ENCODE peak calls at places on chromosomes 3 and 15, in ten cellular contexts. W, G, P, J, H, R, T, I, Q and B are unnamed samples.

GRCh38 chr3:79960594-79960993 is 192.8 kb upstream of the ROBO1 start:
- DNase-seq in W (no peak), G (no peak), P (no peak), J (no peak), H (no peak), R (no peak), T (no peak), I (no peak), Q (no peak), B (no peak)

GRCh38 chr15:34318277-34319079 is 19.1 kb downstream of the SLC12A6 start:
- DNase-seq in W (no peak), G (peak), P (peak), J (peak), H (no peak), R (no peak), T (peak), I (peak), Q (peak), B (peak)

GRCh38 chr3:76841750-76842149 is 198.1 kb upstream of the ROBO2 start:
- DNase-seq in W (no peak), G (no peak), P (no peak), J (no peak), H (no peak), R (no peak), T (no peak), I (no peak), Q (no peak), B (no peak)

GRCh38 chr3:125116311-125117069 is 60.7 kb upstream of the HEG1 start:
- DNase-seq in W (no peak), G (no peak), P (no peak), J (no peak), H (no peak), R (no peak), T (no peak), I (no peak), Q (no peak), B (peak)

GRCh38 chr3:9916346-9916733 is 558 bp upstream of the IL17RC start:
- DNase-seq in W (no peak), G (no peak), P (peak), J (no peak), H (no peak), R (no peak), T (peak), I (no peak), Q (no peak), B (no peak)

GRCh38 chr3:61030469-61031035 is 220.7 kb downstream of the FHIT start:
- DNase-seq in W (no peak), G (no peak), P (no peak), J (no peak), H (no peak), R (no peak), T (no peak), I (no peak), Q (peak), B (no peak)

GRCh38 chr15:74843891-74844299 is 939 bp upstream of the ULK3 start:
- DNase-seq in W (no peak), G (no peak), P (no peak), J (no peak), H (no peak), R (no peak), T (peak), I (no peak), Q (no peak), B (no peak)

GRCh38 chr3:119716998-119717397 is 14.2 kb downstream of the CFAP91 start:
- DNase-seq in W (no peak), G (peak), P (peak), J (no peak), H (peak), R (no peak), T (no peak), I (no peak), Q (no peak), B (no peak)

GRCh38 chr3:124952456-124952855 is 17.9 kb upstream of the MUC13 start:
- DNase-seq in W (no peak), G (no peak), P (no peak), J (no peak), H (no peak), R (no peak), T (no peak), I (no peak), Q (no peak), B (no peak)

GRCh38 chr3:46089237-46090011 is 62.1 kb upstream of the XCR1 start:
- DNase-seq in W (no peak), G (peak), P (peak), J (no peak), H (no peak), R (peak), T (no peak), I (peak), Q (no peak), B (no peak)

GRCh38 chr3:134807189-134807588 is 12.1 kb downstream of the EPHB1 start:
- DNase-seq in W (no peak), G (no peak), P (no peak), J (no peak), H (no peak), R (peak), T (no peak), I (no peak), Q (no peak), B (no peak)

GRCh38 chr15:73763893-73764292 is 10.7 kb upstream of the INSYN1 start:
- DNase-seq in W (no peak), G (no peak), P (no peak), J (no peak), H (no peak), R (no peak), T (no peak), I (no peak), Q (no peak), B (no peak)

GRCh38 chr3:193418576-193419373 is 40.2 kb upstream of the ATP13A5 start:
- DNase-seq in W (no peak), G (no peak), P (no peak), J (no peak), H (no peak), R (no peak), T (no peak), I (no peak), Q (no peak), B (no peak)

GRCh38 chr3:12756635-12757034 is 2.4 kb downstream of the TMEM40 start:
- DNase-seq in W (no peak), G (no peak), P (no peak), J (no peak), H (no peak), R (no peak), T (no peak), I (no peak), Q (no peak), B (no peak)

GRCh38 chr3:12759693-12760565 is 870 bp upstream of the TMEM40 start:
- DNase-seq in W (no peak), G (no peak), P (no peak), J (no peak), H (no peak), R (no peak), T (no peak), I (no peak), Q (no peak), B (no peak)

GRCh38 chr3:12756185-12756584 is 2.9 kb downstream of the TMEM40 start:
- DNase-seq in W (no peak), G (no peak), P (no peak), J (no peak), H (no peak), R (no peak), T (no peak), I (no peak), Q (no peak), B (no peak)

GRCh38 chr3:12759097-12759679 is at the start of gene TMEM40:
- DNase-seq in W (no peak), G (no peak), P (no peak), J (peak), H (no peak), R (no peak), T (no peak), I (no peak), Q (peak), B (peak)

GRCh38 chr3:12758025-12758830 is 831 bp downstream of the TMEM40 start:
- DNase-seq in W (no peak), G (peak), P (peak), J (no peak), H (no peak), R (no peak), T (no peak), I (peak), Q (no peak), B (peak)
- H3K27ac ChIP-seq in W (no peak), G (peak), P (no peak), J (no peak), H (peak), R (peak), T (no peak), I (peak), Q (peak), B (peak)

DNA sequence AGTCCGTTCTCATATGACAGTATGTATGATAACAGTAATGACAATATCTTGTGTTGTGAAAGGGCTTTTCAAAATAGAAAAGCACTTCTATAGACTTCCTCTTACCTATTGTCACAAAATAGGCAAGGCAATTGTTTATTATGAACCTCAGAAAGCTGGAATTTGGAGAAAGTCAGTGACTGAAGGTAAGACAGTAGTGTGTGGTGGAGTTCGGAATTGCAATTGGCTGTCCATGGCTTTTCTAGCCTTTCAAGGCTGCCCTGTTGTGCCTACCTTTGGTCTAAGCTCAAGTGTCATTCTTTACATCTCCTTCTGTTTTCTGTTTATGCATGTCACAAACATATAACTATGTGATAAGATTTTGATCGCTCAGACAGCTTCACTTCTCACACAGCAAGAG is 219.3 kb upstream of the NR2E3 start:
- DNase-seq in W (no peak), G (no peak), P (no peak), J (no peak), H (no peak), R (no peak), T (no peak), I (no peak), Q (no peak), B (no peak)
- TF ChIP-seq CTCF in W (no peak), G (no peak), P (no peak), J (peak), H (no peak), R (no peak), T (peak), I (no peak), Q (no peak), B (no peak)

DNA sequence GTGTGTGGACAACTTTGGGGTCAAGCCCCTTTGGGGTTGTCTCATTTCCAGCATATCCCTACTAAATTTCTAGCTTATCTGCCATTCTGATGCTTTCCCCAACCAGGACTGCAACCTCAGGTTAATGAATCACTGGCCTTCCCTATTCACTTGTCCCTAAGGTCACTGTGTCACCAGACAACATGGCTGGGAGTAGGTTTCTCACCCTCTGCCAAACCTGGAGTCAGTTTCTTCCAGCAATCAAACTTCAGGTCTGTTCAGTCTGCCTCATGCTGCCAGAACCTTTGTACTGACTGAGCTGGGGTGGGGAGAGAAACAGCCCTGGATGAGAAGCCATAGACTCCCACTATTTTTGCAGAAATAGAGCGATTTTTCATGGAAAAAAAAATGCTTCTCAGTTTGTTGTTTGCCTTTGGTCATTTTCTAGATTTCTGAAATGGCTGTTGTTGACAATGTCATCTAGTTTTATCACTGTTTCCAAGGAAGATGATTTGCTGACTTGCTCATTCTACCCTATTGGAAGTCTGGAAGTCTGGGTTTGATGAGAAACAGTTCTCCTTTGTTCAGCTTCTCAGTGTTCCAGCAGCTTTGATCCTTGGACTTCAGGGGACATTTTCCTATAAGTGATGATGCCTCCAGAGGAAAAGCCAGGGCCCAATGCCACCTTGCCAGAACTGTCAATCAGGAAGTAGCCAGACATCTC is 74.8 kb upstream of the IL12A start:
- DNase-seq in W (no peak), G (no peak), P (no peak), J (no peak), H (no peak), R (no peak), T (no peak), I (no peak), Q (no peak), B (no peak)
- H3K27ac ChIP-seq in W (no peak), G (no peak), P (no peak), J (no peak), H (no peak), R (no peak), T (no peak), I (no peak), Q (no peak), B (no peak)

DNA sequence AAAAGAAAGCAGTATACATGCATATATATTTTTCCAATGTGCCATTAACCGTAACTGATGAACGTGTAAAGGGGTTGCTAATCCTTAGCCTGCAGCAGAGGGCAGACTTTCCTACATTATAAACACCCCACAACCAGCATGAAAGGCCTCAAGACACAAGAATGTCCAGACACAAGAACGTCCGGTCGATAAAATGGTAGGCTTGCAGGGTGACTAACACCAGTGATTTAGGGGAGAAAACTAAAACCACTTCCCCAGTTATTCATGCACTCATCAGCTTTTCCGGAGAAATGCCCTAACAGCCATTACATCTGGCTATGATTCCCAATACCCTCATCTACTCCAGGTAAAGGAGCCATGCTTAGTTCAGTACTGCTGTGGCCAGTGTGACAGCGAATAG is 57.4 kb downstream of the LRTM1 start:
- DNase-seq in W (no peak), G (no peak), P (peak), J (no peak), H (no peak), R (no peak), T (peak), I (no peak), Q (no peak), B (peak)
- TF ChIP-seq CTCF in W (no peak), G (no peak), P (peak), J (peak), H (no peak), R (no peak), T (peak), I (no peak), Q (no peak), B (peak)

GRCh38 chr15:49418811-49419210 is 4.2 kb upstream of the FGF7 start:
- DNase-seq in W (no peak), G (no peak), P (no peak), J (no peak), H (no peak), R (no peak), T (no peak), I (no peak), Q (no peak), B (no peak)

GRCh38 chr15:49423021-49423420 is at the start of gene FGF7:
- DNase-seq in W (no peak), G (no peak), P (no peak), J (no peak), H (no peak), R (no peak), T (peak), I (no peak), Q (no peak), B (no peak)

GRCh38 chr15:49423906-49424520 is 971 bp downstream of the FGF7 start:
- DNase-seq in W (no peak), G (no peak), P (no peak), J (no peak), H (no peak), R (no peak), T (no peak), I (no peak), Q (no peak), B (no peak)

GRCh38 chr15:49424954-49425353 is 1.9 kb downstream of the FGF7 start:
- DNase-seq in W (no peak), G (no peak), P (no peak), J (no peak), H (no peak), R (no peak), T (no peak), I (no peak), Q (no peak), B (no peak)

GRCh38 chr15:49421991-49422390 is 1.1 kb upstream of the FGF7 start:
- DNase-seq in W (peak), G (peak), P (peak), J (peak), H (peak), R (no peak), T (peak), I (no peak), Q (peak), B (peak)
- H3K27ac ChIP-seq in W (no peak), G (peak), P (no peak), J (no peak), H (no peak), R (no peak), T (no peak), I (no peak), Q (no peak), B (no peak)

GRCh38 chr3:59308684-59309083 is 258.9 kb upstream of the CFAP20DC start:
- DNase-seq in W (no peak), G (no peak), P (no peak), J (no peak), H (no peak), R (no peak), T (peak), I (no peak), Q (no peak), B (no peak)
- TF ChIP-seq CTCF in W (no peak), G (no peak), P (no peak), J (peak), H (no peak), R (no peak), T (peak), I (no peak), Q (no peak), B (no peak)

GRCh38 chr3:152376351-152377183 is 107.8 kb downstream of the MBNL1 start:
- DNase-seq in W (no peak), G (no peak), P (peak), J (no peak), H (no peak), R (no peak), T (no peak), I (no peak), Q (no peak), B (no peak)
- H3K27ac ChIP-seq in W (no peak), G (peak), P (no peak), J (no peak), H (no peak), R (peak), T (no peak), I (peak), Q (no peak), B (no peak)

GRCh38 chr15:81297580-81298575 is 26.1 kb downstream of the STARD5 start:
- DNase-seq in W (no peak), G (no peak), P (no peak), J (no peak), H (no peak), R (no peak), T (no peak), I (no peak), Q (no peak), B (no peak)

GRCh38 chr15:81298606-81299005 is 25.3 kb downstream of the STARD5 start:
- DNase-seq in W (no peak), G (no peak), P (no peak), J (no peak), H (no peak), R (no peak), T (no peak), I (no peak), Q (no peak), B (no peak)

GRCh38 chr15:81296673-81297072 is 27.3 kb downstream of the STARD5 start:
- DNase-seq in W (peak), G (peak), P (peak), J (no peak), H (no peak), R (no peak), T (no peak), I (peak), Q (no peak), B (no peak)

GRCh38 chr15:81296218-81296617 is 27.7 kb downstream of the STARD5 start:
- DNase-seq in W (no peak), G (no peak), P (no peak), J (no peak), H (no peak), R (no peak), T (no peak), I (no peak), Q (no peak), B (no peak)

GRCh38 chr15:81297147-81297572 is 26.8 kb downstream of the STARD5 start:
- DNase-seq in W (no peak), G (no peak), P (no peak), J (no peak), H (no peak), R (no peak), T (no peak), I (no peak), Q (peak), B (peak)
- TF ChIP-seq CTCF in W (no peak), G (no peak), P (no peak), J (no peak), H (no peak), R (no peak), T (no peak), I (no peak), Q (no peak), B (no peak)

GRCh38 chr3:30871720-30872119 is 22.7 kb downstream of the GADL1 start:
- DNase-seq in W (no peak), G (no peak), P (no peak), J (no peak), H (no peak), R (no peak), T (no peak), I (no peak), Q (no peak), B (no peak)

GRCh38 chr3:30878862-30879261 is 15.6 kb downstream of the GADL1 start:
- DNase-seq in W (no peak), G (no peak), P (no peak), J (no peak), H (no peak), R (no peak), T (no peak), I (no peak), Q (no peak), B (no peak)

GRCh38 chr3:30873667-30874066 is 20.8 kb downstream of the GADL1 start:
- DNase-seq in W (no peak), G (no peak), P (no peak), J (no peak), H (no peak), R (no peak), T (no peak), I (no peak), Q (no peak), B (no peak)

GRCh38 chr3:30872879-30873278 is 21.6 kb downstream of the GADL1 start:
- DNase-seq in W (no peak), G (no peak), P (no peak), J (no peak), H (no peak), R (no peak), T (no peak), I (no peak), Q (no peak), B (no peak)

DNA sequence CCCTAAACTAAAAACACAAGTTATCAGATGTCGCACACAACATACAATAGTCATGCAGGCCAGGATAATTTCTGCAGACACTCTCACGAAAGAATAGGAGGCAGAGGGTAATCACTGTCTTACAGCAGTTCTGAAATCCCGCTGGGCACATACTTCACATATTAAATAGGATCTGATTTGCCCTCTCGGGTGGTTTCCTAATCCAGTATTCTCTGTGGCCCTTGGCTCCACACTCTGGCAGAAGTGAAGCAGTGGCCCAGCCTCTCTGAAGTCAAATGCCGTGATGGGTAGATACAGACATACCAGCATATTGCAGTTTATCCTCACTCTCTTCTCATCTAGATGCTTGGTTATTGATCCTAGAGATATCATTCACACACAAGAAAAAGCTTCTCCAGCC is 19.0 kb downstream of the GADL1 start:
- DNase-seq in W (no peak), G (no peak), P (no peak), J (no peak), H (no peak), R (no peak), T (no peak), I (no peak), Q (no peak), B (no peak)
- H3K27ac ChIP-seq in W (no peak), G (no peak), P (no peak), J (no peak), H (no peak), R (no peak), T (no peak), I (no peak), Q (no peak), B (no peak)

GRCh38 chr3:70539908-70540307 is 227.5 kb upstream of the MDFIC2 start:
- DNase-seq in W (no peak), G (no peak), P (no peak), J (no peak), H (no peak), R (no peak), T (no peak), I (no peak), Q (no peak), B (no peak)
- TF ChIP-seq CTCF in W (no peak), G (no peak), P (no peak), J (peak), H (no peak), R (no peak), T (peak), I (no peak), Q (no peak), B (no peak)